ENCODE peak calls at places on chromosome 2, in seven cellular contexts. G, H, U, C, S, W and N are unnamed samples.
A peak's percentile ranks its signal among the peaks of the same experiment; 100 is the strongest.

GRCh38 chr2:150303281-150303680 is 184.2 kb downstream of the RND3 start:
- DNase-seq in S (no peak), H (no peak), W (no peak), G (no peak), C (no peak), U (no peak), N (no peak)

GRCh38 chr2:116057538-116057937 is 1615.1 kb downstream of the DPP10 start:
- DNase-seq in G (no peak), H (no peak), U (no peak), W (no peak), S (no peak), C (no peak), N (no peak)

GRCh38 chr2:28643911-28644334 is 107.7 kb upstream of the PPP1CB start:
- DNase-seq in H (peak; percentile 82), W (no peak), S (no peak), C (no peak), U (no peak), G (no peak), N (no peak)

GRCh38 chr2:113602869-113603466 is 24.1 kb upstream of the RABL2A start:
- DNase-seq in U (no peak), W (no peak), G (no peak), S (no peak), C (no peak), H (no peak), N (no peak)

GRCh38 chr2:98508690-98509054 is 64.0 kb downstream of the INPP4A start:
- DNase-seq in U (no peak), H (no peak), C (no peak), G (no peak), S (no peak), W (peak; percentile 80), N (no peak)

GRCh38 chr2:181656450-181657261 is at the start of gene CERKL:
- DNase-seq in W (peak; percentile 32), C (peak; percentile 44), U (no peak), G (peak; percentile 45), S (peak; percentile 73), H (peak; percentile 33), N (no peak)

GRCh38 chr2:233242231-233242917 is 9.1 kb upstream of the ATG16L1 start:
- DNase-seq in W (no peak), H (no peak), C (no peak), G (no peak), U (no peak), S (no peak), N (no peak)

GRCh38 chr2:173884403-173884802 is 80.8 kb downstream of the SP3 start:
- DNase-seq in H (peak; percentile 41), W (peak; percentile 17), U (no peak), G (peak; percentile 34), C (no peak), S (no peak), N (no peak)

GRCh38 chr2:61889212-61889956 is 928 bp upstream of the CCT4 start:
- DNase-seq in C (no peak), W (no peak), H (no peak), G (peak; percentile 26), U (no peak), S (no peak), N (no peak)

GRCh38 chr2:15560988-15561573 is at the start of gene NBAS:
- DNase-seq in U (peak; percentile 86), H (peak; percentile 76), S (peak; percentile 81), C (peak; percentile 87), G (peak; percentile 95), W (peak; percentile 79), N (peak; percentile 58)

GRCh38 chr2:236749346-236749745 is 179.7 kb downstream of the ACKR3 start:
- DNase-seq in S (no peak), G (no peak), H (no peak), W (no peak), U (no peak), C (no peak), N (no peak)

GRCh38 chr2:55009277-55010055 is 40.8 kb downstream of the RTN4 start:
- DNase-seq in S (no peak), H (no peak), C (no peak), W (no peak), G (no peak), U (peak; percentile 52), N (no peak)

GRCh38 chr2:207044380-207044779 is 105.1 kb downstream of the CPO start:
- DNase-seq in G (no peak), W (no peak), S (no peak), C (no peak), U (no peak), H (no peak), N (no peak)

GRCh38 chr2:107174126-107174525 is 288.2 kb upstream of the ST6GAL2 start:
- DNase-seq in C (no peak), W (no peak), H (no peak), U (no peak), S (no peak), G (no peak), N (no peak)

GRCh38 chr2:236343400-236344161 is 79.4 kb upstream of the ASB18 start:
- DNase-seq in S (peak; percentile 22), U (peak; percentile 72), H (peak; percentile 74), W (peak; percentile 30), C (peak; percentile 58), G (peak; percentile 45), N (peak; percentile 41)

GRCh38 chr2:212538156-212539144 is at the start of gene ERBB4:
- DNase-seq in W (no peak), H (peak; percentile 5), S (no peak), G (no peak), U (no peak), C (peak; percentile 45), N (no peak)